ENCODE peak calls at places on chromosomes 6 and 20, in five cellular contexts. C, D, Q, N and J are unnamed samples.

GRCh38 chr6:139748353-139749146 is 374.1 kb upstream of the CITED2 start:
- DNase-seq in C (no peak), D (no peak), Q (peak), N (peak), J (peak)

GRCh38 chr6:157434349-157435016 is 53.5 kb downstream of the ZDHHC14 start:
- DNase-seq in C (no peak), D (no peak), Q (peak), N (peak), J (no peak)

GRCh38 chr6:146359123-146359522 is 184.5 kb upstream of the RAB32 start:
- DNase-seq in C (no peak), D (no peak), Q (no peak), N (no peak), J (no peak)

GRCh38 chr20:10505320-10506226 is 70.5 kb downstream of the SLX4IP start:
- DNase-seq in C (peak), D (no peak), Q (no peak), N (no peak), J (no peak)

GRCh38 chr6:114084327-114084890 is 113.5 kb upstream of the HDAC2 start:
- DNase-seq in C (no peak), D (no peak), Q (no peak), N (peak), J (peak)

GRCh38 chr6:36119927-36120477 is 10.3 kb upstream of the MAPK13 start:
- DNase-seq in C (no peak), D (no peak), Q (no peak), N (no peak), J (no peak)

GRCh38 chr6:95280690-95281273 is 296.6 kb upstream of the MANEA start:
- DNase-seq in C (no peak), D (no peak), Q (no peak), N (no peak), J (no peak)

GRCh38 chr20:10605547-10606195 is 68.1 kb downstream of the JAG1 start:
- DNase-seq in C (no peak), D (no peak), Q (no peak), N (no peak), J (no peak)

GRCh38 chr20:56451056-56451765 is 17.2 kb upstream of the RTF2 start:
- DNase-seq in C (no peak), D (no peak), Q (no peak), N (no peak), J (no peak)

GRCh38 chr6:37822851-37823682 is 3.5 kb downstream of the ZFAND3 start:
- DNase-seq in C (no peak), D (peak), Q (no peak), N (peak), J (no peak)

GRCh38 chr20:33526769-33527168 is 36.9 kb downstream of the CBFA2T2 start:
- DNase-seq in C (no peak), D (no peak), Q (no peak), N (no peak), J (no peak)

GRCh38 chr6:43856005-43856765 is 86.2 kb downstream of the VEGFA start:
- DNase-seq in C (no peak), D (no peak), Q (peak), N (peak), J (peak)

GRCh38 chr20:21712443-21713059 is 7.1 kb downstream of the PAX1 start:
- DNase-seq in C (no peak), D (no peak), Q (no peak), N (no peak), J (no peak)

GRCh38 chr6:44078795-44079671 is 48.2 kb downstream of the MRPL14 start:
- DNase-seq in C (no peak), D (peak), Q (peak), N (peak), J (peak)

GRCh38 chr20:38766071-38766470 is 17.8 kb downstream of the ACTR5 start:
- DNase-seq in C (no peak), D (no peak), Q (no peak), N (peak), J (no peak)

GRCh38 chr6:154277578-154278128 is 79.0 kb downstream of the IPCEF1 start:
- DNase-seq in C (no peak), D (no peak), Q (no peak), N (no peak), J (no peak)

GRCh38 chr20:46823271-46823747 is 71.3 kb upstream of the EYA2 start:
- DNase-seq in C (no peak), D (no peak), Q (peak), N (no peak), J (no peak)

GRCh38 chr6:111445786-111446395 is 37.1 kb downstream of the REV3L start:
- DNase-seq in C (no peak), D (no peak), Q (no peak), N (no peak), J (no peak)

GRCh38 chr20:48191200-48191599 is 405.9 kb upstream of the SULF2 start:
- DNase-seq in C (no peak), D (no peak), Q (no peak), N (peak), J (peak)

GRCh38 chr6:29887819-29888581 is 54.3 kb upstream of the HLA-A start:
- DNase-seq in C (no peak), D (peak), Q (peak), N (peak), J (peak)

GRCh38 chr20:13458860-13459451 is 179.8 kb downstream of the TASP1 start:
- DNase-seq in C (peak), D (no peak), Q (no peak), N (peak), J (peak)

GRCh38 chr20:62740286-62741141 is 31.9 kb downstream of the NTSR1 start:
- DNase-seq in C (no peak), D (peak), Q (no peak), N (peak), J (peak)

GRCh38 chr20:50519036-50519780 is 9.0 kb downstream of the PTPN1 start:
- DNase-seq in C (no peak), D (no peak), Q (no peak), N (no peak), J (no peak)

GRCh38 chr6:168041928-168042327 is 37.1 kb downstream of the FRMD1 start:
- DNase-seq in C (no peak), D (no peak), Q (no peak), N (no peak), J (no peak)

GRCh38 chr20:35002426-35003210 is 47.0 kb downstream of the MYH7B start:
- DNase-seq in C (no peak), D (no peak), Q (no peak), N (no peak), J (no peak)

GRCh38 chr6:170113141-170113540 is 177.7 kb downstream of the DLL1 start:
- DNase-seq in C (no peak), D (no peak), Q (no peak), N (no peak), J (no peak)

GRCh38 chr20:25317351-25318075 is 69.6 kb downstream of the PYGB start:
- DNase-seq in C (peak), D (no peak), Q (peak), N (no peak), J (no peak)